ENCODE peak calls at places on chromosomes 4 and X, in nine cellular contexts. One of them, this sample, is unnamed.

GRCh38 chr4:108270466-108271450 is 102.0 kb upstream of the LEF1 start:
- DNase-seq in T-cell: no peak
- DNase-seq in T-helper 9 cell: no peak
- DNase-seq in T-helper 2 cell: no peak
- DNase-seq in stimulated activated CD4-positive, alpha-beta T cell treated with anti-CD3 and anti-CD28 coated beads, Interleukin-2, amount 100 ng/mL, for 4 hours: no peak
- DNase-seq in GM03348: no peak
- DNase-seq in NCI-H2081: no peak
- DNase-seq in GM04504: peak
- DNase-seq in HEK293T: no peak
- DNase-seq in this sample: peak

GRCh38 chrX:154016366-154017076 is 3.2 kb downstream of the IRAK1 start:
- DNase-seq in T-cell: no peak
- DNase-seq in T-helper 9 cell: no peak
- DNase-seq in T-helper 2 cell: no peak
- DNase-seq in stimulated activated CD4-positive, alpha-beta T cell treated with anti-CD3 and anti-CD28 coated beads, Interleukin-2, amount 100 ng/mL, for 4 hours: no peak
- DNase-seq in GM03348: no peak
- DNase-seq in NCI-H2081: no peak
- DNase-seq in GM04504: no peak
- DNase-seq in HEK293T: no peak
- DNase-seq in this sample: no peak

GRCh38 chr4:186722856-186723206 is 825 bp downstream of the FAT1 start:
- DNase-seq in T-cell: no peak
- DNase-seq in T-helper 9 cell: no peak
- DNase-seq in T-helper 2 cell: no peak
- DNase-seq in stimulated activated CD4-positive, alpha-beta T cell treated with anti-CD3 and anti-CD28 coated beads, Interleukin-2, amount 100 ng/mL, for 4 hours: no peak
- DNase-seq in GM03348: peak
- DNase-seq in NCI-H2081: no peak
- DNase-seq in GM04504: no peak
- DNase-seq in HEK293T: no peak
- DNase-seq in this sample: no peak

GRCh38 chr4:113979973-113980615 is 647 bp upstream of the ARSJ start:
- DNase-seq in T-cell: no peak
- DNase-seq in T-helper 9 cell: no peak
- DNase-seq in T-helper 2 cell: no peak
- DNase-seq in stimulated activated CD4-positive, alpha-beta T cell treated with anti-CD3 and anti-CD28 coated beads, Interleukin-2, amount 100 ng/mL, for 4 hours: no peak
- DNase-seq in GM03348: peak
- DNase-seq in NCI-H2081: no peak
- DNase-seq in GM04504: no peak
- DNase-seq in HEK293T: no peak
- DNase-seq in this sample: peak

GRCh38 chr4:57943672-57944071 is 833.5 kb upstream of the IGFBP7 start:
- DNase-seq in T-cell: no peak
- DNase-seq in T-helper 9 cell: no peak
- DNase-seq in T-helper 2 cell: no peak
- DNase-seq in stimulated activated CD4-positive, alpha-beta T cell treated with anti-CD3 and anti-CD28 coated beads, Interleukin-2, amount 100 ng/mL, for 4 hours: no peak
- DNase-seq in GM03348: no peak
- DNase-seq in NCI-H2081: no peak
- DNase-seq in GM04504: no peak
- DNase-seq in HEK293T: no peak
- DNase-seq in this sample: no peak

GRCh38 chrX:112822892-112823291 is 17.7 kb downstream of the AMOT start:
- DNase-seq in T-cell: no peak
- DNase-seq in T-helper 9 cell: no peak
- DNase-seq in T-helper 2 cell: no peak
- DNase-seq in stimulated activated CD4-positive, alpha-beta T cell treated with anti-CD3 and anti-CD28 coated beads, Interleukin-2, amount 100 ng/mL, for 4 hours: no peak
- DNase-seq in GM03348: no peak
- DNase-seq in NCI-H2081: no peak
- DNase-seq in GM04504: no peak
- DNase-seq in HEK293T: peak
- DNase-seq in this sample: no peak

GRCh38 chr4:101251261-101251660 is 96.1 kb downstream of the PPP3CA start:
- DNase-seq in T-cell: no peak
- DNase-seq in T-helper 9 cell: no peak
- DNase-seq in T-helper 2 cell: no peak
- DNase-seq in stimulated activated CD4-positive, alpha-beta T cell treated with anti-CD3 and anti-CD28 coated beads, Interleukin-2, amount 100 ng/mL, for 4 hours: no peak
- DNase-seq in GM03348: no peak
- DNase-seq in NCI-H2081: no peak
- DNase-seq in GM04504: no peak
- DNase-seq in HEK293T: no peak
- DNase-seq in this sample: no peak

GRCh38 chr4:116055857-116056827 is 942.7 kb upstream of the NDST4 start:
- DNase-seq in T-cell: no peak
- DNase-seq in T-helper 9 cell: no peak
- DNase-seq in T-helper 2 cell: no peak
- DNase-seq in stimulated activated CD4-positive, alpha-beta T cell treated with anti-CD3 and anti-CD28 coated beads, Interleukin-2, amount 100 ng/mL, for 4 hours: no peak
- DNase-seq in GM03348: peak
- DNase-seq in NCI-H2081: no peak
- DNase-seq in GM04504: no peak
- DNase-seq in HEK293T: no peak
- DNase-seq in this sample: no peak

GRCh38 chrX:101925733-101926132 is 6.1 kb downstream of the ZMAT1 start:
- DNase-seq in T-cell: no peak
- DNase-seq in T-helper 9 cell: no peak
- DNase-seq in T-helper 2 cell: no peak
- DNase-seq in stimulated activated CD4-positive, alpha-beta T cell treated with anti-CD3 and anti-CD28 coated beads, Interleukin-2, amount 100 ng/mL, for 4 hours: no peak
- DNase-seq in GM03348: no peak
- DNase-seq in NCI-H2081: no peak
- DNase-seq in GM04504: no peak
- DNase-seq in HEK293T: no peak
- DNase-seq in this sample: no peak

GRCh38 chr4:125041372-125041930 is 273.3 kb upstream of the FAT4 start:
- DNase-seq in T-cell: no peak
- DNase-seq in T-helper 9 cell: no peak
- DNase-seq in T-helper 2 cell: no peak
- DNase-seq in stimulated activated CD4-positive, alpha-beta T cell treated with anti-CD3 and anti-CD28 coated beads, Interleukin-2, amount 100 ng/mL, for 4 hours: no peak
- DNase-seq in GM03348: peak
- DNase-seq in NCI-H2081: no peak
- DNase-seq in GM04504: no peak
- DNase-seq in HEK293T: no peak
- DNase-seq in this sample: no peak

GRCh38 chrX:106917830-106918500 is 2.2 kb upstream of the CLDN2 start:
- DNase-seq in T-cell: peak
- DNase-seq in T-helper 9 cell: peak
- DNase-seq in T-helper 2 cell: no peak
- DNase-seq in stimulated activated CD4-positive, alpha-beta T cell treated with anti-CD3 and anti-CD28 coated beads, Interleukin-2, amount 100 ng/mL, for 4 hours: no peak
- DNase-seq in GM03348: peak
- DNase-seq in NCI-H2081: peak
- DNase-seq in GM04504: no peak
- DNase-seq in HEK293T: no peak
- DNase-seq in this sample: peak

GRCh38 chr4:88613417-88613875 is 21.2 kb downstream of the HERC3 start:
- DNase-seq in T-cell: peak
- DNase-seq in T-helper 9 cell: peak
- DNase-seq in T-helper 2 cell: no peak
- DNase-seq in stimulated activated CD4-positive, alpha-beta T cell treated with anti-CD3 and anti-CD28 coated beads, Interleukin-2, amount 100 ng/mL, for 4 hours: peak
- DNase-seq in GM03348: no peak
- DNase-seq in NCI-H2081: peak
- DNase-seq in GM04504: no peak
- DNase-seq in HEK293T: peak
- DNase-seq in this sample: no peak

GRCh38 chr4:56874166-56874565 is 33.5 kb upstream of the REST start:
- DNase-seq in T-cell: no peak
- DNase-seq in T-helper 9 cell: no peak
- DNase-seq in T-helper 2 cell: no peak
- DNase-seq in stimulated activated CD4-positive, alpha-beta T cell treated with anti-CD3 and anti-CD28 coated beads, Interleukin-2, amount 100 ng/mL, for 4 hours: no peak
- DNase-seq in GM03348: no peak
- DNase-seq in NCI-H2081: peak
- DNase-seq in GM04504: no peak
- DNase-seq in HEK293T: peak
- DNase-seq in this sample: no peak

GRCh38 chr4:182855312-182855711 is 61.9 kb downstream of the DCTD start:
- DNase-seq in T-cell: no peak
- DNase-seq in T-helper 9 cell: no peak
- DNase-seq in T-helper 2 cell: no peak
- DNase-seq in stimulated activated CD4-positive, alpha-beta T cell treated with anti-CD3 and anti-CD28 coated beads, Interleukin-2, amount 100 ng/mL, for 4 hours: no peak
- DNase-seq in GM03348: no peak
- DNase-seq in NCI-H2081: no peak
- DNase-seq in GM04504: no peak
- DNase-seq in HEK293T: no peak
- DNase-seq in this sample: no peak

GRCh38 chrX:130091976-130092522 is 18.2 kb downstream of the ELF4 start:
- DNase-seq in T-cell: peak
- DNase-seq in T-helper 9 cell: peak
- DNase-seq in T-helper 2 cell: peak
- DNase-seq in stimulated activated CD4-positive, alpha-beta T cell treated with anti-CD3 and anti-CD28 coated beads, Interleukin-2, amount 100 ng/mL, for 4 hours: peak
- DNase-seq in GM03348: no peak
- DNase-seq in NCI-H2081: no peak
- DNase-seq in GM04504: no peak
- DNase-seq in HEK293T: no peak
- DNase-seq in this sample: no peak

GRCh38 chr4:186606593-186606992 is 51.2 kb upstream of the MTNR1A start:
- DNase-seq in T-cell: no peak
- DNase-seq in T-helper 9 cell: no peak
- DNase-seq in T-helper 2 cell: no peak
- DNase-seq in stimulated activated CD4-positive, alpha-beta T cell treated with anti-CD3 and anti-CD28 coated beads, Interleukin-2, amount 100 ng/mL, for 4 hours: no peak
- DNase-seq in GM03348: no peak
- DNase-seq in NCI-H2081: no peak
- DNase-seq in GM04504: no peak
- DNase-seq in HEK293T: no peak
- DNase-seq in this sample: peak

GRCh38 chr4:118835896-118836762 is at the start of gene SEC24D:
- DNase-seq in T-cell: peak
- DNase-seq in T-helper 9 cell: peak
- DNase-seq in T-helper 2 cell: peak
- DNase-seq in stimulated activated CD4-positive, alpha-beta T cell treated with anti-CD3 and anti-CD28 coated beads, Interleukin-2, amount 100 ng/mL, for 4 hours: peak
- DNase-seq in GM03348: peak
- DNase-seq in NCI-H2081: peak
- DNase-seq in GM04504: peak
- DNase-seq in HEK293T: peak
- DNase-seq in this sample: peak

GRCh38 chr4:95107635-95108034 is 349.9 kb downstream of the BMPR1B start:
- DNase-seq in T-cell: no peak
- DNase-seq in T-helper 9 cell: no peak
- DNase-seq in T-helper 2 cell: no peak
- DNase-seq in stimulated activated CD4-positive, alpha-beta T cell treated with anti-CD3 and anti-CD28 coated beads, Interleukin-2, amount 100 ng/mL, for 4 hours: no peak
- DNase-seq in GM03348: peak
- DNase-seq in NCI-H2081: no peak
- DNase-seq in GM04504: no peak
- DNase-seq in HEK293T: no peak
- DNase-seq in this sample: peak

GRCh38 chr4:174669278-174669677 is 147.0 kb upstream of the HPGD start:
- DNase-seq in T-cell: no peak
- DNase-seq in T-helper 9 cell: no peak
- DNase-seq in T-helper 2 cell: no peak
- DNase-seq in stimulated activated CD4-positive, alpha-beta T cell treated with anti-CD3 and anti-CD28 coated beads, Interleukin-2, amount 100 ng/mL, for 4 hours: no peak
- DNase-seq in GM03348: peak
- DNase-seq in NCI-H2081: no peak
- DNase-seq in GM04504: peak
- DNase-seq in HEK293T: no peak
- DNase-seq in this sample: peak

GRCh38 chrX:46653482-46653881 is 79.9 kb downstream of the CHST7 start:
- DNase-seq in T-cell: no peak
- DNase-seq in T-helper 9 cell: no peak
- DNase-seq in T-helper 2 cell: no peak
- DNase-seq in stimulated activated CD4-positive, alpha-beta T cell treated with anti-CD3 and anti-CD28 coated beads, Interleukin-2, amount 100 ng/mL, for 4 hours: no peak
- DNase-seq in GM03348: no peak
- DNase-seq in NCI-H2081: no peak
- DNase-seq in GM04504: no peak
- DNase-seq in HEK293T: peak
- DNase-seq in this sample: peak

This sample was measured in IMR-90.